ENCODE peak calls at places on chromosomes 2 and 18, in six cellular contexts. One of them, this sample, is unnamed.

GRCh38 chr2:1856922-1857321 is 112.6 kb upstream of the PXDN start:
- DNase-seq in fibroblast of lung: peak
- DNase-seq in AG04450: no peak
- DNase-seq in ovary: no peak
- DNase-seq in OCI-LY7: no peak
- DNase-seq in dorsolateral prefrontal cortex: no peak
- DNase-seq in this sample: no peak

GRCh38 chr2:132597831-132598230 is 72.2 kb downstream of the LYPD1 start:
- DNase-seq in AG04450: no peak
- DNase-seq in dorsolateral prefrontal cortex: no peak
- DNase-seq in OCI-LY7: no peak
- DNase-seq in fibroblast of lung: no peak
- DNase-seq in ovary: no peak
- DNase-seq in this sample: no peak

GRCh38 chr18:37451239-37451825 is 114.3 kb downstream of the CELF4 start:
- DNase-seq in ovary: no peak
- DNase-seq in OCI-LY7: no peak
- DNase-seq in dorsolateral prefrontal cortex: no peak
- DNase-seq in AG04450: no peak
- DNase-seq in fibroblast of lung: no peak
- DNase-seq in this sample: no peak

GRCh38 chr18:33201509-33201926 is 239.0 kb downstream of the CCDC178 start:
- DNase-seq in AG04450: no peak
- DNase-seq in ovary: no peak
- DNase-seq in OCI-LY7: no peak
- DNase-seq in fibroblast of lung: peak
- DNase-seq in dorsolateral prefrontal cortex: no peak
- DNase-seq in this sample: peak

GRCh38 chr18:23215294-23215693 is 80.0 kb downstream of the CABLES1 start:
- DNase-seq in fibroblast of lung: no peak
- DNase-seq in OCI-LY7: no peak
- DNase-seq in ovary: no peak
- DNase-seq in dorsolateral prefrontal cortex: no peak
- DNase-seq in AG04450: no peak
- DNase-seq in this sample: no peak

GRCh38 chr2:54599914-54600313 is 123.5 kb upstream of the EML6 start:
- DNase-seq in ovary: no peak
- DNase-seq in fibroblast of lung: peak
- DNase-seq in dorsolateral prefrontal cortex: no peak
- DNase-seq in AG04450: no peak
- DNase-seq in OCI-LY7: no peak
- DNase-seq in this sample: no peak

GRCh38 chr2:239966848-239967136 is 58.4 kb downstream of the NDUFA10 start:
- DNase-seq in dorsolateral prefrontal cortex: no peak
- DNase-seq in ovary: peak
- DNase-seq in OCI-LY7: no peak
- DNase-seq in fibroblast of lung: peak
- DNase-seq in AG04450: no peak
- DNase-seq in this sample: no peak

GRCh38 chr18:35466815-35467623 is 30.7 kb downstream of the INO80C start:
- DNase-seq in fibroblast of lung: no peak
- DNase-seq in OCI-LY7: no peak
- DNase-seq in dorsolateral prefrontal cortex: no peak
- DNase-seq in ovary: no peak
- DNase-seq in AG04450: no peak
- DNase-seq in this sample: no peak

GRCh38 chr2:127479219-127479825 is 47.0 kb downstream of the IWS1 start:
- DNase-seq in dorsolateral prefrontal cortex: no peak
- DNase-seq in OCI-LY7: peak
- DNase-seq in AG04450: peak
- DNase-seq in fibroblast of lung: peak
- DNase-seq in ovary: no peak
- DNase-seq in this sample: no peak

GRCh38 chr2:125643585-125643984 is 1012.4 kb upstream of the GYPC start:
- DNase-seq in AG04450: no peak
- DNase-seq in fibroblast of lung: no peak
- DNase-seq in ovary: no peak
- DNase-seq in OCI-LY7: no peak
- DNase-seq in dorsolateral prefrontal cortex: no peak
- DNase-seq in this sample: no peak
- TF ChIP-seq CTCF in AG04450: no peak
- TF ChIP-seq CTCF in fibroblast of lung: no peak
- TF ChIP-seq CTCF in ovary: no peak
- TF ChIP-seq CTCF in OCI-LY7: no peak
- TF ChIP-seq CTCF in dorsolateral prefrontal cortex: no peak
- TF ChIP-seq CTCF in this sample: no peak

GRCh38 chr2:233053928-233054774 is 6.0 kb upstream of the INPP5D start:
- DNase-seq in dorsolateral prefrontal cortex: peak
- DNase-seq in OCI-LY7: peak
- DNase-seq in ovary: peak
- DNase-seq in fibroblast of lung: peak
- DNase-seq in AG04450: no peak
- DNase-seq in this sample: peak
- TF ChIP-seq CTCF in dorsolateral prefrontal cortex: peak
- TF ChIP-seq CTCF in OCI-LY7: peak
- TF ChIP-seq CTCF in ovary: no peak
- TF ChIP-seq CTCF in fibroblast of lung: peak
- TF ChIP-seq CTCF in AG04450: peak
- TF ChIP-seq CTCF in this sample: peak

GRCh38 chr2:4976407-4976806 is 715.8 kb upstream of the SOX11 start:
- DNase-seq in AG04450: no peak
- DNase-seq in fibroblast of lung: no peak
- DNase-seq in ovary: no peak
- DNase-seq in OCI-LY7: no peak
- DNase-seq in dorsolateral prefrontal cortex: no peak
- DNase-seq in this sample: no peak
- TF ChIP-seq CTCF in AG04450: no peak
- TF ChIP-seq CTCF in fibroblast of lung: no peak
- TF ChIP-seq CTCF in ovary: no peak
- TF ChIP-seq CTCF in OCI-LY7: no peak
- TF ChIP-seq CTCF in dorsolateral prefrontal cortex: no peak
- TF ChIP-seq CTCF in this sample: no peak

GRCh38 chr2:148515976-148516375 is 128.6 kb upstream of the EPC2 start:
- DNase-seq in ovary: no peak
- DNase-seq in AG04450: peak
- DNase-seq in OCI-LY7: no peak
- DNase-seq in fibroblast of lung: peak
- DNase-seq in dorsolateral prefrontal cortex: no peak
- DNase-seq in this sample: no peak
- TF ChIP-seq CTCF in ovary: no peak
- TF ChIP-seq CTCF in AG04450: no peak
- TF ChIP-seq CTCF in OCI-LY7: no peak
- TF ChIP-seq CTCF in fibroblast of lung: no peak
- TF ChIP-seq CTCF in dorsolateral prefrontal cortex: no peak
- TF ChIP-seq CTCF in this sample: no peak

GRCh38 chr2:221106241-221106640 is 465.9 kb downstream of the EPHA4 start:
- DNase-seq in ovary: no peak
- DNase-seq in AG04450: no peak
- DNase-seq in OCI-LY7: no peak
- DNase-seq in fibroblast of lung: no peak
- DNase-seq in dorsolateral prefrontal cortex: no peak
- DNase-seq in this sample: no peak

GRCh38 chr2:221107424-221107823 is 464.7 kb downstream of the EPHA4 start:
- DNase-seq in OCI-LY7: no peak
- DNase-seq in ovary: no peak
- DNase-seq in fibroblast of lung: no peak
- DNase-seq in dorsolateral prefrontal cortex: no peak
- DNase-seq in AG04450: no peak
- DNase-seq in this sample: no peak

GRCh38 chr2:221103930-221104329 is 468.2 kb downstream of the EPHA4 start:
- DNase-seq in fibroblast of lung: peak
- DNase-seq in ovary: no peak
- DNase-seq in dorsolateral prefrontal cortex: peak
- DNase-seq in OCI-LY7: no peak
- DNase-seq in AG04450: no peak
- DNase-seq in this sample: no peak

GRCh38 chr2:221102896-221103688 is 469.0 kb downstream of the EPHA4 start:
- DNase-seq in AG04450: no peak
- DNase-seq in dorsolateral prefrontal cortex: no peak
- DNase-seq in fibroblast of lung: peak
- DNase-seq in OCI-LY7: no peak
- DNase-seq in ovary: no peak
- DNase-seq in this sample: no peak

GRCh38 chr2:221104391-221104811 is 467.7 kb downstream of the EPHA4 start:
- DNase-seq in fibroblast of lung: peak
- DNase-seq in dorsolateral prefrontal cortex: peak
- DNase-seq in AG04450: no peak
- DNase-seq in ovary: peak
- DNase-seq in OCI-LY7: no peak
- DNase-seq in this sample: no peak
- TF ChIP-seq CTCF in fibroblast of lung: peak
- TF ChIP-seq CTCF in dorsolateral prefrontal cortex: no peak
- TF ChIP-seq CTCF in AG04450: peak
- TF ChIP-seq CTCF in ovary: no peak
- TF ChIP-seq CTCF in OCI-LY7: no peak
- TF ChIP-seq CTCF in this sample: no peak

GRCh38 chr18:57743008-57743407 is 60.1 kb downstream of the ATP8B1 start:
- DNase-seq in OCI-LY7: no peak
- DNase-seq in fibroblast of lung: peak
- DNase-seq in ovary: no peak
- DNase-seq in AG04450: peak
- DNase-seq in dorsolateral prefrontal cortex: no peak
- DNase-seq in this sample: no peak

GRCh38 chr18:57741273-57741672 is 61.8 kb downstream of the ATP8B1 start:
- DNase-seq in fibroblast of lung: peak
- DNase-seq in AG04450: no peak
- DNase-seq in dorsolateral prefrontal cortex: no peak
- DNase-seq in OCI-LY7: no peak
- DNase-seq in ovary: no peak
- DNase-seq in this sample: no peak

GRCh38 chr18:57737661-57738060 is 65.5 kb downstream of the ATP8B1 start:
- DNase-seq in fibroblast of lung: peak
- DNase-seq in dorsolateral prefrontal cortex: peak
- DNase-seq in OCI-LY7: no peak
- DNase-seq in AG04450: peak
- DNase-seq in ovary: peak
- DNase-seq in this sample: no peak

GRCh38 chr18:57733861-57734260 is 69.3 kb downstream of the ATP8B1 start:
- DNase-seq in OCI-LY7: no peak
- DNase-seq in ovary: no peak
- DNase-seq in AG04450: no peak
- DNase-seq in fibroblast of lung: no peak
- DNase-seq in dorsolateral prefrontal cortex: no peak
- DNase-seq in this sample: no peak

GRCh38 chr18:57738078-57738477 is 65.0 kb downstream of the ATP8B1 start:
- DNase-seq in ovary: no peak
- DNase-seq in AG04450: no peak
- DNase-seq in fibroblast of lung: no peak
- DNase-seq in OCI-LY7: no peak
- DNase-seq in dorsolateral prefrontal cortex: no peak
- DNase-seq in this sample: no peak
- TF ChIP-seq CTCF in ovary: no peak
- TF ChIP-seq CTCF in AG04450: no peak
- TF ChIP-seq CTCF in fibroblast of lung: no peak
- TF ChIP-seq CTCF in OCI-LY7: no peak
- TF ChIP-seq CTCF in dorsolateral prefrontal cortex: no peak
- TF ChIP-seq CTCF in this sample: no peak